ENCODE peak calls at places on chromosomes 6 and 20, in seven cellular contexts. D is stimulated activated effector memory CD8-positive, alpha-beta T cell treated with anti-CD3 and anti-CD28 coated beads, Interleukin-12 subunit alpha, Interleukin-12 subunit beta, amount 100 ng/mL, for 72 hours; N is AG04450; X is anterior cingulate cortex; Y is NCI-H1092; R is PC-9; Z is lung. L is an unnamed sample.

GRCh38 chr20:49037962-49038387 is 8.1 kb upstream of the CSE1L start:
- DNase-seq in N (no peak), R (peak), Y (no peak), Z (no peak), X (no peak), D (no peak), L (no peak)

GRCh38 chr20:17441745-17442144 is 89.4 kb downstream of the BFSP1 start:
- DNase-seq in Z (no peak), N (no peak), D (no peak), R (no peak), X (no peak), Y (no peak), L (no peak)

GRCh38 chr6:35259946-35260626 is 551 bp downstream of the ZNF76 start:
- DNase-seq in Y (no peak), Z (peak), N (no peak), D (peak), R (peak), X (peak), L (no peak)

GRCh38 chr6:163725008-163725941 is 310.8 kb downstream of the QKI start:
- DNase-seq in N (no peak), Y (no peak), R (no peak), Z (no peak), X (no peak), D (no peak), L (peak)

GRCh38 chr6:64330694-64331309 is 695.2 kb downstream of the PHF3 start:
- DNase-seq in R (peak), D (peak), N (peak), X (peak), Y (peak), Z (peak), L (peak)

GRCh38 chr20:17403496-17403895 is 127.7 kb downstream of the BFSP1 start:
- DNase-seq in Z (no peak), X (no peak), D (no peak), R (no peak), Y (no peak), N (no peak), L (no peak)

GRCh38 chr20:16352751-16353150 is 220.5 kb downstream of the KIF16B start:
- DNase-seq in R (no peak), N (no peak), Y (no peak), D (no peak), X (no peak), Z (no peak), L (no peak)

GRCh38 chr6:20909621-20910020 is 375.4 kb downstream of the CDKAL1 start:
- DNase-seq in N (no peak), D (no peak), R (no peak), Y (no peak), Z (no peak), X (no peak), L (no peak)

GRCh38 chr6:148192310-148192709 is 150.3 kb upstream of the SASH1 start:
- DNase-seq in N (peak), D (no peak), Y (no peak), Z (no peak), X (no peak), R (peak), L (no peak)

GRCh38 chr6:169536446-169537170 is 165.2 kb downstream of the WDR27 start:
- DNase-seq in N (peak), Y (no peak), R (no peak), X (no peak), D (no peak), Z (no peak), L (no peak)

GRCh38 chr20:62935204-62935967 is 2.6 kb upstream of the GID8 start:
- DNase-seq in X (no peak), Z (no peak), D (no peak), Y (no peak), N (no peak), R (no peak), L (no peak)

GRCh38 chr6:163416640-163417253 is 2.2 kb downstream of the QKI start:
- DNase-seq in X (no peak), N (peak), R (peak), Z (peak), Y (no peak), D (peak), L (peak)

GRCh38 chr6:56537223-56537770 is 105.4 kb downstream of the DST start:
- DNase-seq in D (no peak), Y (no peak), Z (no peak), R (no peak), X (no peak), N (no peak), L (no peak)

GRCh38 chr6:167141667-167142432 is 15.9 kb downstream of the GPR31 start:
- DNase-seq in R (no peak), N (no peak), Y (peak), X (no peak), D (peak), Z (peak), L (peak)

GRCh38 chr6:131565041-131565440 is 8.0 kb upstream of the ARG1 start:
- DNase-seq in D (no peak), N (no peak), Z (no peak), X (no peak), Y (no peak), R (no peak), L (no peak)

GRCh38 chr20:3846740-3847418 is at the start of gene MAVS:
- DNase-seq in N (peak), Y (peak), D (peak), R (peak), Z (peak), X (peak), L (peak)

GRCh38 chr6:132218063-132218696 is 183.1 kb downstream of the MOXD1 start:
- DNase-seq in Z (no peak), N (peak), R (no peak), D (no peak), X (no peak), Y (no peak), L (no peak)

GRCh38 chr20:31708839-31709534 is 13.7 kb downstream of the BCL2L1 start:
- DNase-seq in R (no peak), N (no peak), Z (no peak), D (no peak), Y (peak), X (no peak), L (no peak)

GRCh38 chr6:157273756-157274088 is 49.6 kb downstream of the TMEM242 start:
- DNase-seq in Y (peak), N (no peak), Z (no peak), R (no peak), X (peak), D (peak), L (peak)

GRCh38 chr20:23144856-23145255 is 58.7 kb upstream of the CD93 start:
- DNase-seq in D (no peak), Y (no peak), Z (no peak), X (no peak), R (no peak), N (no peak), L (no peak)

GRCh38 chr20:23657202-23657601 is 19.4 kb upstream of the CST3 start:
- DNase-seq in Y (no peak), Z (no peak), N (no peak), D (no peak), R (no peak), X (no peak), L (no peak)

GRCh38 chr20:62021794-62022419 is 43.8 kb downstream of the TAF4 start:
- DNase-seq in X (no peak), Y (no peak), Z (no peak), N (no peak), R (no peak), D (no peak), L (peak)

GRCh38 chr6:44621846-44622245 is 234.3 kb downstream of the CDC5L start:
- DNase-seq in Y (no peak), N (no peak), Z (no peak), R (no peak), D (no peak), X (no peak), L (no peak)

GRCh38 chr20:42959996-42960395 is 229.7 kb downstream of the PTPRT start:
- DNase-seq in Z (no peak), X (no peak), R (no peak), N (no peak), Y (no peak), D (no peak), L (no peak)

GRCh38 chr6:39440039-39440426 is 117.5 kb upstream of the KCNK16 start:
- DNase-seq in X (no peak), N (no peak), R (no peak), D (no peak), Y (no peak), Z (peak), L (no peak)

GRCh38 chr6:137866200-137866913 is 702 bp upstream of the TNFAIP3 start:
- DNase-seq in Y (no peak), N (no peak), Z (no peak), X (no peak), D (peak), R (peak), L (peak)

GRCh38 chr6:56232446-56232845 is 14.9 kb downstream of the COL21A1 start:
- DNase-seq in R (no peak), X (no peak), D (no peak), Y (no peak), N (no peak), Z (no peak), L (no peak)

GRCh38 chr6:90790696-90791095 is 203.8 kb upstream of the MAP3K7 start:
- DNase-seq in X (no peak), N (peak), R (no peak), Z (no peak), D (no peak), Y (no peak), L (no peak)

L was measured in ELF-1.